ENCODE peak calls at places on chromosomes 11 and 22, in four cellular contexts. Q, K, M and B are unnamed samples. For H3K79me2, the result is how much of the 10 kb centered on the place peaks cover.

GRCh38 chr22:31488988-31489617 is 539 bp downstream of the EIF4ENIF1 start:
- DNase-seq in Q (peak), M (peak), K (peak), B (peak)

GRCh38 chr22:44192811-44193536 is 12.2 kb downstream of the PARVG start:
- DNase-seq in Q (no peak), K (no peak), M (no peak), B (no peak)

GRCh38 chr22:40603088-40603605 is 33.4 kb downstream of the MRTFA start:
- DNase-seq in K (no peak), Q (no peak), M (peak), B (no peak)

GRCh38 chr11:61477126-61477525 is 31.4 kb upstream of the LRRC10B start:
- DNase-seq in Q (no peak), K (no peak), M (no peak), B (no peak)

GRCh38 chr11:103499710-103500340 is 390.6 kb downstream of the DYNC2H1 start:
- DNase-seq in Q (no peak), K (no peak), M (no peak), B (no peak)

GRCh38 chr22:37242395-37242918 is 1.6 kb downstream of the RAC2 start:
- DNase-seq in M (peak), Q (peak), K (no peak), B (no peak)

GRCh38 chr11:68467446-68467845 is 6.9 kb downstream of the PPP6R3 start:
- DNase-seq in K (no peak), M (no peak), Q (no peak), B (peak)

GRCh38 chr22:49289822-49290221 is 537.9 kb downstream of the BRD1 start:
- DNase-seq in M (no peak), Q (no peak), K (no peak), B (no peak)

GRCh38 chr22:36197601-36198146 is 3.9 kb downstream of the APOL4 start:
- DNase-seq in K (no peak), Q (peak), M (no peak), B (no peak)

GRCh38 chr11:14973621-14974020 is 1.5 kb upstream of the CALCA start:
- DNase-seq in Q (peak), M (no peak), K (peak), B (peak)

GRCh38 chr22:33341611-33342010 is 283.4 kb upstream of the SYN3 start:
- DNase-seq in K (no peak), Q (no peak), M (no peak), B (no peak)

GRCh38 chr11:70717961-70718595 is 319.7 kb downstream of the CTTN start:
- DNase-seq in Q (peak), M (no peak), K (no peak), B (no peak)

GRCh38 chr22:38264322-38264843 is 8.4 kb downstream of the TMEM184B start:
- DNase-seq in K (no peak), Q (no peak), M (no peak), B (no peak)

GRCh38 chr11:33699515-33700424 is 856 bp downstream of the C11orf91 start:
- DNase-seq in Q (peak), M (no peak), K (no peak), B (no peak)

GRCh38 chr11:116991491-116991890 is 106.7 kb downstream of the SIK3 start:
- DNase-seq in M (no peak), K (no peak), Q (no peak), B (no peak)
- H3K79me2 ChIP-seq in M (under half), K (half or more), Q (under half), B (under half)

DNA sequence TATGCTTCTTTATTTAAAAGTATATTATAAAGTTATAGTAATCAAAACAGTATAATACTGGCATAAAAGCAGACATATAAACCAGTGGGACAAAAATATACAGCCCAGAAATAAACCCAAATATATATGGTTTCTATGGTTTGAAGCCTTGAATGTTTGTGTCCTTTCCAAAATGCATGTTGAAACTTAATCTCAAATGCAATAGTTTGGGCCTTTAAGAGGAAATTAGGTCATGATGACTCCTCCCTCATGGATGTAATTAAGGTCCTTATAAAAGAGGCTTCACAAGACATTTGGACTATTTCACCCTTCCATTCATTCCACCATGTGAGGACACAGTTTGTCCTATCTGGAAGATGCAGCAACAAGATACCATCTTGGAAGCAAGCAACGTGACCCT is at the start of gene MS4A6E:
- DNase-seq in M (no peak), Q (no peak), K (no peak), B (no peak)
- H3K23ac ChIP-seq in M (no peak), Q (no peak), K (no peak), B (no peak)

GRCh38 chr11:8717544-8717875 is 34.9 kb downstream of the RPL27A start:
- DNase-seq in K (no peak), M (no peak), Q (no peak), B (no peak)
- H3K27ac ChIP-seq in K (no peak), M (peak), Q (peak), B (no peak)

GRCh38 chr22:28952857-28953256 is 69.5 kb downstream of the ZNRF3 start:
- DNase-seq in K (no peak), M (peak), Q (no peak), B (no peak)
- H3K79me2 ChIP-seq in K (half or more), M (under half), Q (under half), B (under half)

DNA sequence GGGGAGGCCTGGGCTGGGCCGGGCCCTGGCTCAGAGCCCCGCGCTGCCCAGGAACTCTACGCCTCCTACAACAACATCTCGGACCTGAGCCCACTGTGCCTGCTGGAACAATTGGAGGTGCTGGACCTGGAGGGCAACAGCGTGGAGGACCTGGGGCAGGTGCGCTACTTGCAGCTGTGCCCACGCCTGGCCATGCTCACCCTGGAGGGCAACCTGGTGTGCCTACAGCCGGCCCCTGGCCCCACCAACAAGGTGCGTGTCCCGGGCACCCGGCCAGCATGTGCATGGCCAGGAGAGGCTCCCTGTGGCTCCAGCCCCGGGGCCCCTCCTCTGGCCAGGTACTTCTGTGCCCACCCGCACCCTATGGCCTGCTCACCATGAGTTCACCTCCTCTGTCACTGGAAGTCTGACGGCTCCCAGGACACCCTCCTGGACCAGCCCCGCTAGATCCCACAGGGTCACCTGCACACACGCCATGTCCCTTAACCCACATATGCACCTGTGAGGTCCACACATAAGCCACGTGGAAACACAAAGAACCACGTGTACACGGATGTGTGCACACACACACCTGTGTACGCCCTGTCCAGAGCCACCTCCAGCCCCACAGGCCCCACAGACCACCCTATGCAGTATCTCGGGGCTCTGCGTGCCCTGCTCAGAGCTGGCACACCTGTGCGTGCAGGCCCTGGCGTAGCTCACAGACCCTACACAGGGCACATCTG is 10.4 kb downstream of the LMNTD2 start:
- DNase-seq in M (no peak), K (no peak), Q (no peak), B (no peak)
- H3K23ac ChIP-seq in M (no peak), K (no peak), Q (no peak), B (no peak)

DNA sequence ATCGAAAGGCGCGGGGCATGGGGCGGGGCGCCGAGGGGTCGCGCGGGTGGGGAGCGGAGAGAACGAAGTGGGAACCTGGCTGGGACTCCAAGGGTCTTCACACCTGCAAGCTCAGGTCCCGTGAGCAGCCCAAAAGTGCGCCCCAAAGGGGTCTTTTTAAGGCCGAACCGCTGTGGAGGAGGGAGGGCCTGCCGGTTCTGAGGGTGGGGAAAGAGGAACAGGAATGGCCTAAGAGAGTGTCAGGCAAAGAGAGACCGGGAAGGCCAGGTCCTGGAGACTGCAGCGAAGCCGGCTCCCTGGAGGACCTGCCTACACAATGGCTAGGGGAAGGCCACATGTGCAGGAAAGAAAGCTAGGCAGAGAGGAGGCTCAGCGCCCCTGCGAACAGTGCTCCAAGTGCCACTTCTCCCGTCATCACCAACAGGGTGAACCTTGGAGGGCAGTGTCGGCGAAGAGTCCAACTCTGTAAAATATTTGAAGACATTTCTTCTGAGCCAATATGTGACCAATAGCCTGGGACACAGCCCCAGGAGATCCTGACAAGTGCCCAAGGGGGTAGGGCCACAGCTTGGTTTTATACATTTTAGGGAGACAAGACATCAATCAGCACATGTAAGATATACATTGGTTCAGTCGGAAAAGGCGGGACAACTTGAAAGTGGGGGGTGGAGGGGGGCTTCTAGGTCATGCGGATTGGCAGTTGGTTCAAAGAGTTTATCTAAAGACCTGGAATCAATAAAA is 710 bp upstream of the DGCR2 start:
- DNase-seq in Q (peak), K (no peak), M (no peak), B (no peak)
- H3K27ac ChIP-seq in Q (no peak), K (peak), M (no peak), B (no peak)

DNA sequence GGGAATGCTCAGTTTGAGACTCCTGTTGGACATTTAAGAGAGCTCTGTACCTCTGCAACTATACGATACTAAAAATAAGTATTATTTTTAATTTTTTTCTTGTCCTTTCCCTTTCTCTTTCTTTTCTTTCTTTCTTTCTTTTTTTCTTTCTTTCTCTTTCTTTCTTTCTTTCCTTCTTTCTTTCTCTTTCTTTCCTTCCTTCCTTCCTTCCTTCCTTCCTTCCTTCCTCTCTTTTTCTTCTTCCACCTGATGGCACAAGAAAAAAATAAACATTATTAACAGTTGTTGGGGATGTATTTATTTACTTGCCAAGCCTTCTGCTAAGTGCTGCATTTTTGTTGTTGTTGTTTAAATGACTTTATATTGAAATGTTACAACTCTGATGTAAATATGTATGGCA is 39.5 kb downstream of the GRAMD1B start:
- DNase-seq in M (no peak), Q (no peak), K (no peak), B (no peak)
- H3K79me2 ChIP-seq in M (under half), Q (under half), K (under half), B (under half)